ENCODE peak calls at places on chromosomes 5 and 9, in ten cellular contexts. One of them, this sample, is unnamed.

GRCh38 chr5:156779436-156779835 is 70.7 kb upstream of the PPP1R2B start:
- DNase-seq in left ventricle myocardium inferior: no peak
- DNase-seq in ovary: no peak
- DNase-seq in esophagus squamous epithelium: no peak
- DNase-seq in colonic mucosa: no peak
- DNase-seq in upper lobe of right lung: no peak
- DNase-seq in body of pancreas: no peak
- DNase-seq in A549: no peak
- DNase-seq in CD8-positive, alpha-beta memory T cell: no peak
- DNase-seq in H9: no peak
- DNase-seq in this sample: no peak

GRCh38 chr5:57618767-57619381 is 136.3 kb upstream of the ACTBL2 start:
- DNase-seq in left ventricle myocardium inferior: no peak
- DNase-seq in ovary: no peak
- DNase-seq in esophagus squamous epithelium: no peak
- DNase-seq in colonic mucosa: no peak
- DNase-seq in upper lobe of right lung: no peak
- DNase-seq in body of pancreas: no peak
- DNase-seq in A549: no peak
- DNase-seq in CD8-positive, alpha-beta memory T cell: no peak
- DNase-seq in H9: no peak
- DNase-seq in this sample: no peak

GRCh38 chr9:133563286-133564213 is 29.0 kb downstream of the ADAMTSL2 start:
- DNase-seq in left ventricle myocardium inferior: peak; percentile 67
- DNase-seq in ovary: no peak
- DNase-seq in esophagus squamous epithelium: no peak
- DNase-seq in colonic mucosa: peak; percentile 66
- DNase-seq in upper lobe of right lung: peak; percentile 79
- DNase-seq in body of pancreas: no peak
- DNase-seq in A549: peak; percentile 34
- DNase-seq in CD8-positive, alpha-beta memory T cell: no peak
- DNase-seq in H9: no peak
- DNase-seq in this sample: no peak

GRCh38 chr9:110543631-110544051 is 35.9 kb downstream of the SVEP1 start:
- DNase-seq in left ventricle myocardium inferior: no peak
- DNase-seq in ovary: peak; percentile 33
- DNase-seq in esophagus squamous epithelium: no peak
- DNase-seq in colonic mucosa: no peak
- DNase-seq in upper lobe of right lung: no peak
- DNase-seq in body of pancreas: peak; percentile 11
- DNase-seq in A549: no peak
- DNase-seq in CD8-positive, alpha-beta memory T cell: no peak
- DNase-seq in H9: peak; percentile 36
- DNase-seq in this sample: no peak

GRCh38 chr9:133147412-133148271 is 16.1 kb downstream of the GBGT1 start:
- DNase-seq in left ventricle myocardium inferior: peak; percentile 78
- DNase-seq in ovary: peak; percentile 86
- DNase-seq in esophagus squamous epithelium: no peak
- DNase-seq in colonic mucosa: peak; percentile 91
- DNase-seq in upper lobe of right lung: peak; percentile 90
- DNase-seq in body of pancreas: peak; percentile 84
- DNase-seq in A549: peak; percentile 74
- DNase-seq in CD8-positive, alpha-beta memory T cell: peak; percentile 88
- DNase-seq in H9: peak; percentile 91
- DNase-seq in this sample: peak; percentile 82

GRCh38 chr5:113293613-113294340 is 141.0 kb downstream of the TSSK1B start:
- DNase-seq in left ventricle myocardium inferior: no peak
- DNase-seq in ovary: peak; percentile 59
- DNase-seq in esophagus squamous epithelium: no peak
- DNase-seq in colonic mucosa: no peak
- DNase-seq in upper lobe of right lung: no peak
- DNase-seq in body of pancreas: no peak
- DNase-seq in A549: no peak
- DNase-seq in CD8-positive, alpha-beta memory T cell: no peak
- DNase-seq in H9: peak; percentile 45
- DNase-seq in this sample: no peak

GRCh38 chr9:107751522-107752235 is 262.1 kb upstream of the KLF4 start:
- DNase-seq in left ventricle myocardium inferior: no peak
- DNase-seq in ovary: no peak
- DNase-seq in esophagus squamous epithelium: no peak
- DNase-seq in colonic mucosa: peak; percentile 78
- DNase-seq in upper lobe of right lung: no peak
- DNase-seq in body of pancreas: peak; percentile 36
- DNase-seq in A549: peak; percentile 77
- DNase-seq in CD8-positive, alpha-beta memory T cell: no peak
- DNase-seq in H9: no peak
- DNase-seq in this sample: no peak

GRCh38 chr5:171573451-171574160 is 154.2 kb downstream of the FGF18 start:
- DNase-seq in left ventricle myocardium inferior: no peak
- DNase-seq in ovary: no peak
- DNase-seq in esophagus squamous epithelium: no peak
- DNase-seq in colonic mucosa: no peak
- DNase-seq in upper lobe of right lung: no peak
- DNase-seq in body of pancreas: no peak
- DNase-seq in A549: no peak
- DNase-seq in CD8-positive, alpha-beta memory T cell: no peak
- DNase-seq in H9: no peak
- DNase-seq in this sample: no peak

GRCh38 chr5:118326496-118327045 is 661.8 kb downstream of the DTWD2 start:
- DNase-seq in left ventricle myocardium inferior: no peak
- DNase-seq in ovary: no peak
- DNase-seq in esophagus squamous epithelium: no peak
- DNase-seq in colonic mucosa: no peak
- DNase-seq in upper lobe of right lung: no peak
- DNase-seq in body of pancreas: no peak
- DNase-seq in A549: no peak
- DNase-seq in CD8-positive, alpha-beta memory T cell: no peak
- DNase-seq in H9: no peak
- DNase-seq in this sample: no peak

GRCh38 chr5:71891856-71892255 is 172.8 kb downstream of the CARTPT start:
- DNase-seq in left ventricle myocardium inferior: peak; percentile 55
- DNase-seq in ovary: no peak
- DNase-seq in esophagus squamous epithelium: no peak
- DNase-seq in colonic mucosa: no peak
- DNase-seq in upper lobe of right lung: no peak
- DNase-seq in body of pancreas: peak; percentile 51
- DNase-seq in A549: peak; percentile 26
- DNase-seq in CD8-positive, alpha-beta memory T cell: no peak
- DNase-seq in H9: peak; percentile 61
- DNase-seq in this sample: peak; percentile 28

GRCh38 chr9:126119731-126120130 is 206.9 kb upstream of the MVB12B start:
- DNase-seq in left ventricle myocardium inferior: no peak
- DNase-seq in ovary: no peak
- DNase-seq in esophagus squamous epithelium: no peak
- DNase-seq in colonic mucosa: no peak
- DNase-seq in upper lobe of right lung: no peak
- DNase-seq in body of pancreas: no peak
- DNase-seq in A549: no peak
- DNase-seq in CD8-positive, alpha-beta memory T cell: no peak
- DNase-seq in H9: no peak
- DNase-seq in this sample: no peak

GRCh38 chr9:24912767-24913166 is 367.1 kb upstream of the IZUMO3 start:
- DNase-seq in left ventricle myocardium inferior: no peak
- DNase-seq in ovary: no peak
- DNase-seq in esophagus squamous epithelium: no peak
- DNase-seq in colonic mucosa: no peak
- DNase-seq in upper lobe of right lung: no peak
- DNase-seq in body of pancreas: no peak
- DNase-seq in A549: no peak
- DNase-seq in CD8-positive, alpha-beta memory T cell: no peak
- DNase-seq in H9: no peak
- DNase-seq in this sample: no peak

GRCh38 chr5:96321371-96321770 is 111.7 kb downstream of the PCSK1 start:
- DNase-seq in left ventricle myocardium inferior: no peak
- DNase-seq in ovary: no peak
- DNase-seq in esophagus squamous epithelium: no peak
- DNase-seq in colonic mucosa: no peak
- DNase-seq in upper lobe of right lung: no peak
- DNase-seq in body of pancreas: no peak
- DNase-seq in A549: no peak
- DNase-seq in CD8-positive, alpha-beta memory T cell: no peak
- DNase-seq in H9: no peak
- DNase-seq in this sample: no peak

GRCh38 chr5:141437208-141437607 is 6.9 kb downstream of the PCDHGA12 start:
- DNase-seq in left ventricle myocardium inferior: no peak
- DNase-seq in ovary: no peak
- DNase-seq in esophagus squamous epithelium: no peak
- DNase-seq in colonic mucosa: no peak
- DNase-seq in upper lobe of right lung: no peak
- DNase-seq in body of pancreas: no peak
- DNase-seq in A549: no peak
- DNase-seq in CD8-positive, alpha-beta memory T cell: no peak
- DNase-seq in H9: no peak
- DNase-seq in this sample: no peak

GRCh38 chr5:141430332-141431113 is at the start of gene PCDHGA12:
- DNase-seq in left ventricle myocardium inferior: peak; percentile 50
- DNase-seq in ovary: peak; percentile 39
- DNase-seq in esophagus squamous epithelium: no peak
- DNase-seq in colonic mucosa: no peak
- DNase-seq in upper lobe of right lung: no peak
- DNase-seq in body of pancreas: peak; percentile 46
- DNase-seq in A549: peak; percentile 62
- DNase-seq in CD8-positive, alpha-beta memory T cell: no peak
- DNase-seq in H9: no peak
- DNase-seq in this sample: no peak

GRCh38 chr5:141434006-141434405 is 3.7 kb downstream of the PCDHGA12 start:
- DNase-seq in left ventricle myocardium inferior: no peak
- DNase-seq in ovary: no peak
- DNase-seq in esophagus squamous epithelium: no peak
- DNase-seq in colonic mucosa: no peak
- DNase-seq in upper lobe of right lung: no peak
- DNase-seq in body of pancreas: no peak
- DNase-seq in A549: no peak
- DNase-seq in CD8-positive, alpha-beta memory T cell: no peak
- DNase-seq in H9: no peak
- DNase-seq in this sample: no peak

GRCh38 chr5:141427783-141428426 is 2.4 kb upstream of the PCDHGA12 start:
- DNase-seq in left ventricle myocardium inferior: no peak
- DNase-seq in ovary: no peak
- DNase-seq in esophagus squamous epithelium: no peak
- DNase-seq in colonic mucosa: no peak
- DNase-seq in upper lobe of right lung: no peak
- DNase-seq in body of pancreas: no peak
- DNase-seq in A549: no peak
- DNase-seq in CD8-positive, alpha-beta memory T cell: no peak
- DNase-seq in H9: no peak
- DNase-seq in this sample: no peak

GRCh38 chr5:141431286-141431685 is 979 bp downstream of the PCDHGA12 start:
- DNase-seq in left ventricle myocardium inferior: no peak
- DNase-seq in ovary: no peak
- DNase-seq in esophagus squamous epithelium: no peak
- DNase-seq in colonic mucosa: no peak
- DNase-seq in upper lobe of right lung: no peak
- DNase-seq in body of pancreas: no peak
- DNase-seq in A549: no peak
- DNase-seq in CD8-positive, alpha-beta memory T cell: no peak
- DNase-seq in H9: no peak
- DNase-seq in this sample: no peak
- H3K9me3 ChIP-seq in left ventricle myocardium inferior: peaks cover 100% of the 10 kb centered on the region
- H3K9me3 ChIP-seq in ovary: peaks cover 54% of the 10 kb centered on the region
- H3K9me3 ChIP-seq in esophagus squamous epithelium: peaks cover 82% of the 10 kb centered on the region
- H3K9me3 ChIP-seq in colonic mucosa: peaks cover 7% of the 10 kb centered on the region
- H3K9me3 ChIP-seq in upper lobe of right lung: peaks cover 32% of the 10 kb centered on the region
- H3K9me3 ChIP-seq in body of pancreas: no peaks in the 10 kb centered on the region
- H3K9me3 ChIP-seq in A549: peaks cover 59% of the 10 kb centered on the region
- H3K9me3 ChIP-seq in CD8-positive, alpha-beta memory T cell: peaks cover 9% of the 10 kb centered on the region
- H3K9me3 ChIP-seq in H9: peaks cover 23% of the 10 kb centered on the region
- H3K9me3 ChIP-seq in this sample: no peaks in the 10 kb centered on the region

GRCh38 chr5:18551716-18552115 is 917.5 kb downstream of the TAF11L14 start:
- DNase-seq in left ventricle myocardium inferior: no peak
- DNase-seq in ovary: no peak
- DNase-seq in esophagus squamous epithelium: no peak
- DNase-seq in colonic mucosa: no peak
- DNase-seq in upper lobe of right lung: no peak
- DNase-seq in body of pancreas: no peak
- DNase-seq in A549: no peak
- DNase-seq in CD8-positive, alpha-beta memory T cell: no peak
- DNase-seq in H9: no peak
- DNase-seq in this sample: no peak
- H3K9me3 ChIP-seq in left ventricle myocardium inferior: peaks cover 51% of the 10 kb centered on the region
- H3K9me3 ChIP-seq in ovary: no peaks in the 10 kb centered on the region
- H3K9me3 ChIP-seq in esophagus squamous epithelium: no peaks in the 10 kb centered on the region
- H3K9me3 ChIP-seq in colonic mucosa: no peaks in the 10 kb centered on the region
- H3K9me3 ChIP-seq in upper lobe of right lung: no peaks in the 10 kb centered on the region
- H3K9me3 ChIP-seq in body of pancreas: no peaks in the 10 kb centered on the region
- H3K9me3 ChIP-seq in A549: no peaks in the 10 kb centered on the region
- H3K9me3 ChIP-seq in CD8-positive, alpha-beta memory T cell: no peaks in the 10 kb centered on the region
- H3K9me3 ChIP-seq in H9: peaks cover 54% of the 10 kb centered on the region
- H3K9me3 ChIP-seq in this sample: no peaks in the 10 kb centered on the region

GRCh38 chr5:3068401-3068800 is 316.9 kb upstream of the IRX2 start:
- DNase-seq in left ventricle myocardium inferior: no peak
- DNase-seq in ovary: no peak
- DNase-seq in esophagus squamous epithelium: no peak
- DNase-seq in colonic mucosa: no peak
- DNase-seq in upper lobe of right lung: no peak
- DNase-seq in body of pancreas: no peak
- DNase-seq in A549: no peak
- DNase-seq in CD8-positive, alpha-beta memory T cell: no peak
- DNase-seq in H9: no peak
- DNase-seq in this sample: no peak
- H3K9me3 ChIP-seq in left ventricle myocardium inferior: peaks cover 19% of the 10 kb centered on the region
- H3K9me3 ChIP-seq in ovary: no peaks in the 10 kb centered on the region
- H3K9me3 ChIP-seq in esophagus squamous epithelium: no peaks in the 10 kb centered on the region
- H3K9me3 ChIP-seq in colonic mucosa: no peaks in the 10 kb centered on the region
- H3K9me3 ChIP-seq in upper lobe of right lung: peaks cover 3% of the 10 kb centered on the region
- H3K9me3 ChIP-seq in body of pancreas: no peaks in the 10 kb centered on the region
- H3K9me3 ChIP-seq in A549: no peaks in the 10 kb centered on the region
- H3K9me3 ChIP-seq in CD8-positive, alpha-beta memory T cell: no peaks in the 10 kb centered on the region
- H3K9me3 ChIP-seq in H9: no peaks in the 10 kb centered on the region
- H3K9me3 ChIP-seq in this sample: no peaks in the 10 kb centered on the region

GRCh38 chr5:104187656-104188055 is 625.1 kb upstream of the NUDT12 start:
- DNase-seq in left ventricle myocardium inferior: no peak
- DNase-seq in ovary: no peak
- DNase-seq in esophagus squamous epithelium: no peak
- DNase-seq in colonic mucosa: no peak
- DNase-seq in upper lobe of right lung: no peak
- DNase-seq in body of pancreas: no peak
- DNase-seq in A549: no peak
- DNase-seq in CD8-positive, alpha-beta memory T cell: no peak
- DNase-seq in H9: no peak
- DNase-seq in this sample: no peak

GRCh38 chr5:104189031-104189430 is 626.4 kb upstream of the NUDT12 start:
- DNase-seq in left ventricle myocardium inferior: no peak
- DNase-seq in ovary: no peak
- DNase-seq in esophagus squamous epithelium: no peak
- DNase-seq in colonic mucosa: no peak
- DNase-seq in upper lobe of right lung: no peak
- DNase-seq in body of pancreas: no peak
- DNase-seq in A549: no peak
- DNase-seq in CD8-positive, alpha-beta memory T cell: no peak
- DNase-seq in H9: no peak
- DNase-seq in this sample: no peak

GRCh38 chr5:104186100-104186499 is 623.5 kb upstream of the NUDT12 start:
- DNase-seq in left ventricle myocardium inferior: no peak
- DNase-seq in ovary: no peak
- DNase-seq in esophagus squamous epithelium: no peak
- DNase-seq in colonic mucosa: no peak
- DNase-seq in upper lobe of right lung: peak; percentile 75
- DNase-seq in body of pancreas: peak; percentile 95
- DNase-seq in A549: peak; percentile 29
- DNase-seq in CD8-positive, alpha-beta memory T cell: no peak
- DNase-seq in H9: no peak
- DNase-seq in this sample: no peak

GRCh38 chr5:104186510-104186909 is 623.9 kb upstream of the NUDT12 start:
- DNase-seq in left ventricle myocardium inferior: no peak
- DNase-seq in ovary: no peak
- DNase-seq in esophagus squamous epithelium: no peak
- DNase-seq in colonic mucosa: no peak
- DNase-seq in upper lobe of right lung: no peak
- DNase-seq in body of pancreas: no peak
- DNase-seq in A549: no peak
- DNase-seq in CD8-positive, alpha-beta memory T cell: no peak
- DNase-seq in H9: no peak
- DNase-seq in this sample: no peak

GRCh38 chr5:104184264-104184663 is 621.7 kb upstream of the NUDT12 start:
- DNase-seq in left ventricle myocardium inferior: no peak
- DNase-seq in ovary: no peak
- DNase-seq in esophagus squamous epithelium: no peak
- DNase-seq in colonic mucosa: no peak
- DNase-seq in upper lobe of right lung: no peak
- DNase-seq in body of pancreas: no peak
- DNase-seq in A549: no peak
- DNase-seq in CD8-positive, alpha-beta memory T cell: no peak
- DNase-seq in H9: no peak
- DNase-seq in this sample: no peak
- H3K9me3 ChIP-seq in left ventricle myocardium inferior: peaks cover 20% of the 10 kb centered on the region
- H3K9me3 ChIP-seq in ovary: no peaks in the 10 kb centered on the region
- H3K9me3 ChIP-seq in esophagus squamous epithelium: no peaks in the 10 kb centered on the region
- H3K9me3 ChIP-seq in colonic mucosa: no peaks in the 10 kb centered on the region
- H3K9me3 ChIP-seq in upper lobe of right lung: no peaks in the 10 kb centered on the region
- H3K9me3 ChIP-seq in body of pancreas: no peaks in the 10 kb centered on the region
- H3K9me3 ChIP-seq in A549: peaks cover 4% of the 10 kb centered on the region
- H3K9me3 ChIP-seq in CD8-positive, alpha-beta memory T cell: no peaks in the 10 kb centered on the region
- H3K9me3 ChIP-seq in H9: peaks cover 50% of the 10 kb centered on the region
- H3K9me3 ChIP-seq in this sample: no peaks in the 10 kb centered on the region